ENCODE peak calls at places on chromosomes 3 and 15, in nine cellular contexts. Y is brain microvascular endothelial cell; V is cardiac fibroblast; C is left ventricle myocardium inferior; X is heart left ventricle; B is dorsolateral prefrontal cortex; W is CD8-positive, alpha-beta T cell; S is CD4-positive, alpha-beta memory T cell; D is AG10803. R is an unnamed sample.

GRCh38 chr3:117706037-117706436 is 996.5 kb downstream of the TUSC7 start:
- DNase-seq in Y (peak), V (peak), C (no peak), X (no peak), B (no peak), W (no peak), S (no peak), D (peak), R (no peak)

GRCh38 chr3:73772599-73772998 is 147.9 kb upstream of the PDZRN3 start:
- DNase-seq in Y (no peak), V (no peak), C (no peak), X (no peak), B (no peak), W (no peak), S (no peak), D (peak), R (no peak)

GRCh38 chr3:98733055-98733777 is 29.9 kb upstream of the ST3GAL6 start:
- DNase-seq in Y (no peak), V (peak), C (peak), X (peak), B (peak), W (no peak), S (no peak), D (no peak), R (no peak)

GRCh38 chr3:53705774-53706173 is 140.4 kb downstream of the CHDH start:
- DNase-seq in Y (no peak), V (no peak), C (no peak), X (no peak), B (no peak), W (no peak), S (no peak), D (no peak), R (peak)

GRCh38 chr15:38072007-38072506 is 137.6 kb downstream of the TMCO5A start:
- DNase-seq in Y (no peak), V (no peak), C (peak), X (no peak), B (no peak), W (no peak), S (no peak), D (no peak), R (no peak)

GRCh38 chr15:90463381-90463780 is 66.3 kb upstream of the CRTC3 start:
- DNase-seq in Y (peak), V (peak), C (no peak), X (no peak), B (no peak), W (no peak), S (no peak), D (peak), R (no peak)

GRCh38 chr3:147361671-147362420 is 44.5 kb downstream of the ZIC4 start:
- DNase-seq in Y (peak), V (peak), C (no peak), X (no peak), B (no peak), W (no peak), S (no peak), D (no peak), R (peak)

GRCh38 chr3:152155654-152156053 is 113.1 kb upstream of the MBNL1 start:
- DNase-seq in Y (no peak), V (no peak), C (no peak), X (no peak), B (no peak), W (no peak), S (no peak), D (peak), R (no peak)

GRCh38 chr15:67831363-67831762 is 6.1 kb downstream of the SKOR1 start:
- DNase-seq in Y (no peak), V (no peak), C (no peak), X (no peak), B (no peak), W (no peak), S (no peak), D (no peak), R (no peak)

GRCh38 chr15:63880744-63881143 is 47.0 kb upstream of the HERC1 start:
- DNase-seq in Y (peak), V (peak), C (no peak), X (no peak), B (no peak), W (no peak), S (no peak), D (no peak), R (no peak)

GRCh38 chr15:64897345-64897985 is 14.2 kb upstream of the ANKDD1A start:
- DNase-seq in Y (peak), V (peak), C (peak), X (peak), B (no peak), W (no peak), S (no peak), D (peak), R (no peak)

GRCh38 chr15:68385671-68386586 is 46.0 kb downstream of the ITGA11 start:
- DNase-seq in Y (no peak), V (no peak), C (no peak), X (no peak), B (no peak), W (no peak), S (no peak), D (no peak), R (no peak)

GRCh38 chr3:67876261-67876660 is 221.8 kb upstream of the SUCLG2 start:
- DNase-seq in Y (no peak), V (peak), C (no peak), X (no peak), B (no peak), W (no peak), S (no peak), D (no peak), R (no peak)

GRCh38 chr3:96983731-96984130 is 169.3 kb downstream of the EPHA6 start:
- DNase-seq in Y (no peak), V (no peak), C (no peak), X (no peak), B (no peak), W (no peak), S (no peak), D (no peak), R (no peak)

GRCh38 chr3:61809879-61810278 is 248.5 kb downstream of the PTPRG start:
- DNase-seq in Y (no peak), V (no peak), C (peak), X (peak), B (no peak), W (no peak), S (no peak), D (no peak), R (no peak)

GRCh38 chr3:5197470-5198312 is 10.2 kb downstream of the EDEM1 start:
- DNase-seq in Y (no peak), V (peak), C (no peak), X (no peak), B (no peak), W (peak), S (peak), D (peak), R (peak)

GRCh38 chr3:22156868-22157267 is 405.9 kb upstream of the ZNF385D start:
- DNase-seq in Y (no peak), V (no peak), C (no peak), X (no peak), B (no peak), W (no peak), S (no peak), D (no peak), R (no peak)

DNA sequence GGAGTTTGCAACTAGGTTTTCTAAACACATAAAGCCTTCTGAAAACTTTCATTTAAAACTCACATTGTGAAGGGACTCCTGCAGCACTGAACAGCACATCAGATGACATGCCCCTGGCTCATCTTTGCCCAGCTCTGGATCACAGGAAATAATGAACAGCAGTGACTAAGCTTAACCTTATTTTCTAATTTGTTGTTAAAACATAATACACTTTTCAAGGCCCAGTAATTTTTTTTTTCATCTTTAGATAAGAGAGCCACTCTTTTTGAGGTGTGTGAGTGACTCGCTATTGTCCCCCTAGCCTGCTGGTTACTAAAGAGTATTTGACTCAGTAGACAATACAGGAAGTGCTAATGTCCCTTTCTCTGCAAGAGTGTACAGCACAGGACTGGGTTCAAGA is 204.0 kb downstream of the OSBPL10 start:
- DNase-seq in Y (peak), V (peak), C (no peak), X (no peak), B (no peak), W (no peak), S (no peak), D (no peak), R (no peak)
- H3K4me3 ChIP-seq in Y (no peak), V (no peak), C (no peak), X (no peak), B (no peak), W (no peak), S (no peak), D (no peak), R (no peak)

DNA sequence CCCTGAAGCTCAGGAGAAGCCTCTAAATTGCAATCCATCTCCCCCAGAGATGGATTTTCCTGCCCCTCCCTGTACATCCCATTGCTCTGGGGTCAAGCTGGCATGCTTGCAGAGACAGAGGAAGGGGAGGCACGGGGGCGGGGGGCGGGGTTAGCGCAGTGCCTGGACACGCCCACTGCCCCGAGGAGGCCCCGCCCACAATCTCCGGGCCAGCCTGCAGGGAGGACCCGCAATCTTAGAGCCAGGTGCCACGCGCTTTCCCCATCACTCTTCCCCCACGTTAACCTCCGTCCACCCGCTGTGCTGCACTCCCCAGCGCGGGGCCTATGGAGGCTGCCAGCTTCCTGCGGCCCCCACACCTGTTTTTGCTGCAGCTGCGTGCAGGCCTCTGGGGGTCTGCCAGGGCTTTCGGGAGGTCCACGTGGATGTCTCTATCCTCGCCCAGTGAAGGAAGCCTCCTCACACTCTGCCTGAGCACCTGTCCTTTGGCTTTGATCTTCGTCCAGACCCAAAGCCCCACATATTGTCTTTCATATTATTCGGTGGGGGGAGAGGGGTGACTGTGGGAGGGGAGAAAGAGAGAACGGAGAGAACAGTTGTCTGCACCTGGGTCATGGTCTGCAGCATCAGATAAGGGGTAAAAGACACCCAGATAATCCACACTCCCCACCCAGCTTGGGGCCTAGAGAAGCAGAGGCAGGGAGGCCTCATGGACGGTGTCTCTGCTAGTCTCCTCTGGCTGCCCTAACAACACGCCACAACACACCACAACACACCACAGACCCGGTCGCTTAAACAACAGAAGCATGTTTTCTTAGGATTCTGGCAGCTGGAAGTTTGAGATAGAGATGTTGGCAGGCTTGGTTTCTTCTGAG is 118.0 kb upstream of the MEF2A start:
- DNase-seq in Y (no peak), V (no peak), C (no peak), X (no peak), B (no peak), W (no peak), S (no peak), D (no peak), R (peak)
- H3K4me3 ChIP-seq in Y (no peak), V (no peak), C (no peak), X (no peak), B (no peak), W (no peak), S (no peak), D (no peak), R (peak)

GRCh38 chr15:75654201-75654907 is 6.6 kb downstream of the SNX33 start:
- DNase-seq in Y (no peak), V (no peak), C (no peak), X (no peak), B (no peak), W (no peak), S (no peak), D (no peak), R (no peak)

GRCh38 chr15:75653347-75653913 is 5.7 kb downstream of the SNX33 start:
- DNase-seq in Y (no peak), V (no peak), C (no peak), X (no peak), B (no peak), W (no peak), S (no peak), D (no peak), R (no peak)

GRCh38 chr15:75650908-75651809 is 3.4 kb downstream of the SNX33 start:
- DNase-seq in Y (no peak), V (peak), C (peak), X (peak), B (no peak), W (no peak), S (no peak), D (no peak), R (no peak)

GRCh38 chr15:75649848-75650247 is 2.1 kb downstream of the SNX33 start:
- DNase-seq in Y (no peak), V (no peak), C (no peak), X (no peak), B (no peak), W (no peak), S (no peak), D (no peak), R (no peak)

DNA sequence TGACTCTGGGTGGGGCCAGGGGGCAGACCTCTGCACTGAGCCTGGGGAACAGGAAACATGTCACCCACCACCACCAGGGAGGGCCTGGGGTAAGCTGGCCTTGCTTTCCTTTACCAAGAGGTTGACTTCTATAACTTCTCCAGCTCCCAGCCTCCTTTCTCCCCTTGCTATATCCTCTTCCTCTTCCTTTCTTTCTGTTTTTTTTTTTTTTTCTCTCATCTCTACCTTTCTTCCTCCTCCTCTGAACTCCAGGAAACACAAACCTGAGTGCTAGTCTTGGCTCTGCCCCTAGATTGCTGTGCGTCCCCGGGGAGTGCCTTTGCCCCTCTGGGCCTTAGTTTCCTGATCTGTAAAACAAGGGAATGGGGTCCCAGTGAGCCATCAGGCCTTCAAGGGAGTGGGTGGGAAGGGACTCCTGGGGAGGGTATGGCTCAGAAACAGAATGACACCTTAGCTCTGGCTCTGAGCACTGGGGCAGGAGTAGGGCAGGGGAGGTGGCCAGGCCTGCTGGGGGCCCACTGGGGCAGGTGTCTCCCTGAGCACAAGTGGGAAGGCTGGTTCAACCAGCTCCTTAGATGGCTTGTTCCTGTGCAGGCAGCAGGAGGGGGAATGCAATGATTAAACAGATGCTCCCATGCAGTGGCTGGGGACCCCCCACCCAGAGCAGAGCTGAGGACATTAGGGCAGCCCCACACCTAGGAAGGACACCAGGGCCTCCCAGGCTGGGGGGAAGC is 4.3 kb downstream of the SNX33 start:
- DNase-seq in Y (no peak), V (no peak), C (no peak), X (no peak), B (no peak), W (no peak), S (no peak), D (no peak), R (no peak)
- H3K4me3 ChIP-seq in Y (peak), V (peak), C (peak), X (peak), B (peak), W (no peak), S (no peak), D (peak), R (no peak)

GRCh38 chr15:52018244-52018643 is 775 bp upstream of the MAPK6 start:
- DNase-seq in Y (no peak), V (peak), C (no peak), X (no peak), B (no peak), W (no peak), S (no peak), D (peak), R (no peak)
- H3K4me3 ChIP-seq in Y (no peak), V (no peak), C (peak), X (no peak), B (peak), W (peak), S (no peak), D (peak), R (peak)